ENCODE peak calls at places on chromosome 16, in eight cellular contexts. N is mucosa of descending colon, Z is GM12891, X is fibroblast of lung, T is H7, W is activated gamma-delta T cell treated with Interleukin-2 at 50 U/mL for 16 hours, K is body of pancreas, Y is left colon. R is an unnamed sample.

GRCh38 chr16:4972938-4973587 is 14.9 kb downstream of the SEC14L5 start:
- DNase-seq in N (no peak), Z (no peak), X (no peak), T (peak; percentile 30), W (no peak), K (no peak), Y (no peak), R (no peak)

GRCh38 chr16:78230832-78231231 is 131.4 kb downstream of the WWOX start:
- DNase-seq in N (no peak), Z (no peak), X (peak; percentile 7), T (no peak), W (no peak), K (no peak), Y (no peak), R (no peak)

GRCh38 chr16:53022374-53022773 is 30.3 kb downstream of the CHD9NB start:
- DNase-seq in N (no peak), Z (peak; percentile 25), X (peak; percentile 30), T (peak; percentile 64), W (no peak), K (peak; percentile 31), Y (no peak), R (no peak)

GRCh38 chr16:71746442-71747046 is 22.0 kb upstream of the PHLPP2 start:
- DNase-seq in N (no peak), Z (peak; percentile 23), X (peak; percentile 30), T (peak; percentile 65), W (peak; percentile 10), K (no peak), Y (no peak), R (no peak)

GRCh38 chr16:86827521-86827920 is 249.2 kb downstream of the FOXL1 start:
- DNase-seq in N (no peak), Z (no peak), X (peak; percentile 40), T (no peak), W (no peak), K (no peak), Y (no peak), R (no peak)

GRCh38 chr16:53282975-53283946 is 151.0 kb upstream of the RBL2 start:
- DNase-seq in N (no peak), Z (no peak), X (peak; percentile 32), T (peak; percentile 28), W (no peak), K (no peak), Y (no peak), R (no peak)

GRCh38 chr16:17543073-17543472 is 72.3 kb upstream of the XYLT1 start:
- DNase-seq in N (no peak), Z (no peak), X (no peak), T (no peak), W (no peak), K (no peak), Y (no peak), R (no peak)

GRCh38 chr16:74499114-74499513 is 77.8 kb upstream of the CLEC18B start:
- DNase-seq in N (no peak), Z (no peak), X (no peak), T (no peak), W (no peak), K (no peak), Y (no peak), R (no peak)

GRCh38 chr16:29256501-29256981 is 150.0 kb downstream of the NPIPB11 start:
- DNase-seq in N (no peak), Z (no peak), X (no peak), T (peak; percentile 49), W (no peak), K (no peak), Y (no peak), R (no peak)

GRCh38 chr16:78516006-78516405 is 416.6 kb downstream of the WWOX start:
- DNase-seq in N (no peak), Z (no peak), X (no peak), T (no peak), W (no peak), K (no peak), Y (no peak), R (no peak)

GRCh38 chr16:81707411-81708321 is 71.4 kb upstream of the PLCG2 start:
- DNase-seq in N (peak; percentile 91), Z (no peak), X (peak; percentile 65), T (no peak), W (no peak), K (peak; percentile 87), Y (peak; percentile 90), R (peak; percentile 64)

GRCh38 chr16:66913081-66913480 is 5.6 kb downstream of the CDH16 start:
- DNase-seq in N (no peak), Z (no peak), X (no peak), T (peak; percentile 89), W (no peak), K (no peak), Y (no peak), R (no peak)

GRCh38 chr16:85504242-85504641 is 108.9 kb upstream of the GSE1 start:
- DNase-seq in N (no peak), Z (no peak), X (no peak), T (no peak), W (no peak), K (no peak), Y (no peak), R (no peak)

GRCh38 chr16:10741844-10742243 is 1.8 kb upstream of the NUBP1 start:
- DNase-seq in N (no peak), Z (no peak), X (peak; percentile 30), T (no peak), W (no peak), K (peak; percentile 75), Y (no peak), R (peak; percentile 87)

GRCh38 chr16:52051773-52052172 is 495.2 kb downstream of the TOX3 start:
- DNase-seq in N (no peak), Z (no peak), X (no peak), T (no peak), W (no peak), K (no peak), Y (no peak), R (no peak)

GRCh38 chr16:56382901-56383355 is 42.4 kb downstream of the AMFR start:
- DNase-seq in N (no peak), Z (no peak), X (peak; percentile 83), T (no peak), W (no peak), K (no peak), Y (no peak), R (no peak)

GRCh38 chr16:66402591-66403230 is 24.4 kb upstream of the BEAN1 start:
- DNase-seq in N (no peak), Z (no peak), X (no peak), T (peak; percentile 53), W (no peak), K (no peak), Y (no peak), R (no peak)

GRCh38 chr16:83744521-83744981 is 63.2 kb upstream of the HSBP1 start:
- DNase-seq in N (peak; percentile 60), Z (no peak), X (peak; percentile 22), T (no peak), W (no peak), K (no peak), Y (peak; percentile 47), R (peak; percentile 47)

GRCh38 chr16:81831722-81832126 is 52.6 kb downstream of the PLCG2 start:
- DNase-seq in N (peak; percentile 82), Z (peak; percentile 53), X (peak; percentile 41), T (peak; percentile 57), W (peak; percentile 66), K (peak; percentile 16), Y (peak; percentile 78), R (peak; percentile 55)

GRCh38 chr16:57630931-57631845 is 2.8 kb downstream of the ADGRG1 start:
- DNase-seq in N (no peak), Z (no peak), X (no peak), T (no peak), W (no peak), K (no peak), Y (no peak), R (no peak)

GRCh38 chr16:11431915-11432465 is 86.7 kb downstream of the RMI2 start:
- DNase-seq in N (no peak), Z (no peak), X (no peak), T (no peak), W (no peak), K (no peak), Y (no peak), R (no peak)

GRCh38 chr16:21028728-21029127 is 121.9 kb downstream of the DNAH3 start:
- DNase-seq in N (no peak), Z (no peak), X (no peak), T (no peak), W (no peak), K (no peak), Y (no peak), R (no peak)

GRCh38 chr16:66996324-66996982 is 8.1 kb downstream of the CES4A start:
- DNase-seq in N (no peak), Z (no peak), X (peak; percentile 66), T (no peak), W (no peak), K (peak; percentile 92), Y (peak; percentile 62), R (peak; percentile 81)

GRCh38 chr16:79361132-79361751 is 239.3 kb downstream of the MAF start:
- DNase-seq in N (no peak), Z (no peak), X (no peak), T (no peak), W (no peak), K (no peak), Y (no peak), R (no peak)

GRCh38 chr16:3170440-3171180 is 17.4 kb upstream of the OR1F1 start:
- DNase-seq in N (no peak), Z (no peak), X (no peak), T (peak; percentile 77), W (no peak), K (no peak), Y (no peak), R (no peak)

GRCh38 chr16:85395207-85395912 is 217.8 kb upstream of the GSE1 start:
- DNase-seq in N (peak; percentile 74), Z (peak; percentile 54), X (peak; percentile 99), T (no peak), W (no peak), K (peak; percentile 68), Y (peak; percentile 86), R (peak; percentile 47)

GRCh38 chr16:19520861-19521331 is 1.0 kb downstream of the GDE1 start:
- DNase-seq in N (peak; percentile 76), Z (no peak), X (peak; percentile 58), T (no peak), W (peak; percentile 8), K (no peak), Y (peak; percentile 80), R (no peak)

GRCh38 chr16:75477680-75478473 is 13.4 kb upstream of the TMEM170A start:
- DNase-seq in N (no peak), Z (no peak), X (no peak), T (no peak), W (no peak), K (no peak), Y (no peak), R (no peak)

GRCh38 chr16:25264599-25264998 is 7.0 kb upstream of the ZKSCAN2 start:
- DNase-seq in N (no peak), Z (no peak), X (peak; percentile 13), T (no peak), W (no peak), K (no peak), Y (no peak), R (no peak)

GRCh38 chr16:24610421-24610765 is 71.0 kb downstream of the RBBP6 start:
- DNase-seq in N (no peak), Z (peak; percentile 16), X (peak; percentile 46), T (peak; percentile 74), W (no peak), K (peak; percentile 16), Y (no peak), R (no peak)

GRCh38 chr16:86261379-86261778 is 248.9 kb upstream of the FOXF1 start:
- DNase-seq in N (no peak), Z (no peak), X (peak; percentile 11), T (no peak), W (no peak), K (no peak), Y (no peak), R (no peak)

GRCh38 chr16:73771676-73772075 is 524.9 kb upstream of the PSMD7 start:
- DNase-seq in N (no peak), Z (no peak), X (peak; percentile 40), T (no peak), W (no peak), K (no peak), Y (no peak), R (no peak)

GRCh38 chr16:67447508-67448076 is 16.7 kb downstream of the HSD11B2 start:
- DNase-seq in N (no peak), Z (peak; percentile 80), X (no peak), T (peak; percentile 87), W (peak; percentile 30), K (peak; percentile 63), Y (no peak), R (no peak)

GRCh38 chr16:28543072-28543471 is 4.3 kb upstream of the NUPR1 start:
- DNase-seq in N (peak; percentile 82), Z (peak; percentile 42), X (no peak), T (no peak), W (no peak), K (peak; percentile 41), Y (peak; percentile 88), R (no peak)

R was measured in left lobe of liver.